ENCODE peak calls at places on chromosomes 7 and 10, in eight cellular contexts. One of them, this sample, is unnamed.

GRCh38 chr7:41716691-41717090 is 13.8 kb upstream of the INHBA start:
- DNase-seq in astrocyte of the spinal cord: no peak
- DNase-seq in NAMALWA: no peak
- DNase-seq in stimulated activated CD4-positive, alpha-beta T cell treated with anti-CD3 and anti-CD28 coated beads, Interleukin-15, amount 100 ng/mL, for 1 hour: no peak
- DNase-seq in SK-MEL-5: no peak
- DNase-seq in GM23338: no peak
- DNase-seq in RWPE1: no peak
- DNase-seq in neural crest cell: no peak
- DNase-seq in this sample: no peak

GRCh38 chr7:6367701-6368211 is 80.0 kb downstream of the DAGLB start:
- DNase-seq in astrocyte of the spinal cord: peak; percentile 31
- DNase-seq in NAMALWA: no peak
- DNase-seq in stimulated activated CD4-positive, alpha-beta T cell treated with anti-CD3 and anti-CD28 coated beads, Interleukin-15, amount 100 ng/mL, for 1 hour: no peak
- DNase-seq in SK-MEL-5: no peak
- DNase-seq in GM23338: no peak
- DNase-seq in RWPE1: no peak
- DNase-seq in neural crest cell: no peak
- DNase-seq in this sample: no peak

GRCh38 chr10:2772791-2773644 is 294.3 kb upstream of the PFKP start:
- DNase-seq in astrocyte of the spinal cord: no peak
- DNase-seq in NAMALWA: no peak
- DNase-seq in stimulated activated CD4-positive, alpha-beta T cell treated with anti-CD3 and anti-CD28 coated beads, Interleukin-15, amount 100 ng/mL, for 1 hour: no peak
- DNase-seq in SK-MEL-5: no peak
- DNase-seq in GM23338: no peak
- DNase-seq in RWPE1: no peak
- DNase-seq in neural crest cell: no peak
- DNase-seq in this sample: no peak

GRCh38 chr7:142883571-142884284 is 1.8 kb downstream of the TRPV6 start:
- DNase-seq in astrocyte of the spinal cord: no peak
- DNase-seq in NAMALWA: no peak
- DNase-seq in stimulated activated CD4-positive, alpha-beta T cell treated with anti-CD3 and anti-CD28 coated beads, Interleukin-15, amount 100 ng/mL, for 1 hour: no peak
- DNase-seq in SK-MEL-5: no peak
- DNase-seq in GM23338: no peak
- DNase-seq in RWPE1: no peak
- DNase-seq in neural crest cell: no peak
- DNase-seq in this sample: no peak

GRCh38 chr10:124124769-124125161 is 31.4 kb upstream of the CHST15 start:
- DNase-seq in astrocyte of the spinal cord: no peak
- DNase-seq in NAMALWA: no peak
- DNase-seq in stimulated activated CD4-positive, alpha-beta T cell treated with anti-CD3 and anti-CD28 coated beads, Interleukin-15, amount 100 ng/mL, for 1 hour: no peak
- DNase-seq in SK-MEL-5: no peak
- DNase-seq in GM23338: no peak
- DNase-seq in RWPE1: no peak
- DNase-seq in neural crest cell: no peak
- DNase-seq in this sample: no peak

GRCh38 chr10:614772-615582 is 74.5 kb downstream of the DIP2C start:
- DNase-seq in astrocyte of the spinal cord: no peak
- DNase-seq in NAMALWA: no peak
- DNase-seq in stimulated activated CD4-positive, alpha-beta T cell treated with anti-CD3 and anti-CD28 coated beads, Interleukin-15, amount 100 ng/mL, for 1 hour: no peak
- DNase-seq in SK-MEL-5: no peak
- DNase-seq in GM23338: no peak
- DNase-seq in RWPE1: no peak
- DNase-seq in neural crest cell: no peak
- DNase-seq in this sample: no peak

GRCh38 chr7:32890553-32891045 is 961 bp downstream of the KBTBD2 start:
- DNase-seq in astrocyte of the spinal cord: peak; percentile 70
- DNase-seq in NAMALWA: peak; percentile 93
- DNase-seq in stimulated activated CD4-positive, alpha-beta T cell treated with anti-CD3 and anti-CD28 coated beads, Interleukin-15, amount 100 ng/mL, for 1 hour: no peak
- DNase-seq in SK-MEL-5: peak; percentile 74
- DNase-seq in GM23338: peak; percentile 27
- DNase-seq in RWPE1: peak; percentile 48
- DNase-seq in neural crest cell: no peak
- DNase-seq in this sample: no peak

GRCh38 chr7:132140341-132140740 is 435.9 kb downstream of the PLXNA4 start:
- DNase-seq in astrocyte of the spinal cord: no peak
- DNase-seq in NAMALWA: no peak
- DNase-seq in stimulated activated CD4-positive, alpha-beta T cell treated with anti-CD3 and anti-CD28 coated beads, Interleukin-15, amount 100 ng/mL, for 1 hour: no peak
- DNase-seq in SK-MEL-5: no peak
- DNase-seq in GM23338: no peak
- DNase-seq in RWPE1: no peak
- DNase-seq in neural crest cell: no peak
- DNase-seq in this sample: no peak

GRCh38 chr10:3467052-3467906 is 294.7 kb upstream of the PITRM1 start:
- DNase-seq in astrocyte of the spinal cord: peak; percentile 97
- DNase-seq in NAMALWA: no peak
- DNase-seq in stimulated activated CD4-positive, alpha-beta T cell treated with anti-CD3 and anti-CD28 coated beads, Interleukin-15, amount 100 ng/mL, for 1 hour: no peak
- DNase-seq in SK-MEL-5: peak; percentile 74
- DNase-seq in GM23338: peak; percentile 64
- DNase-seq in RWPE1: peak; percentile 76
- DNase-seq in neural crest cell: no peak
- DNase-seq in this sample: no peak

GRCh38 chr10:7561216-7561893 is 105.4 kb downstream of the ITIH5 start:
- DNase-seq in astrocyte of the spinal cord: peak; percentile 43
- DNase-seq in NAMALWA: no peak
- DNase-seq in stimulated activated CD4-positive, alpha-beta T cell treated with anti-CD3 and anti-CD28 coated beads, Interleukin-15, amount 100 ng/mL, for 1 hour: no peak
- DNase-seq in SK-MEL-5: no peak
- DNase-seq in GM23338: peak; percentile 34
- DNase-seq in RWPE1: no peak
- DNase-seq in neural crest cell: no peak
- DNase-seq in this sample: no peak

GRCh38 chr7:144513332-144513731 is 109.8 kb upstream of the NOBOX start:
- DNase-seq in astrocyte of the spinal cord: no peak
- DNase-seq in NAMALWA: peak; percentile 22
- DNase-seq in stimulated activated CD4-positive, alpha-beta T cell treated with anti-CD3 and anti-CD28 coated beads, Interleukin-15, amount 100 ng/mL, for 1 hour: no peak
- DNase-seq in SK-MEL-5: peak; percentile 61
- DNase-seq in GM23338: peak; percentile 57
- DNase-seq in RWPE1: peak; percentile 3
- DNase-seq in neural crest cell: no peak
- DNase-seq in this sample: no peak

GRCh38 chr7:159005618-159006017 is 139.0 kb downstream of the VIPR2 start:
- DNase-seq in astrocyte of the spinal cord: no peak
- DNase-seq in NAMALWA: no peak
- DNase-seq in stimulated activated CD4-positive, alpha-beta T cell treated with anti-CD3 and anti-CD28 coated beads, Interleukin-15, amount 100 ng/mL, for 1 hour: no peak
- DNase-seq in SK-MEL-5: no peak
- DNase-seq in GM23338: no peak
- DNase-seq in RWPE1: no peak
- DNase-seq in neural crest cell: no peak
- DNase-seq in this sample: no peak

GRCh38 chr7:46131916-46132795 is 211.1 kb upstream of the IGFBP3 start:
- DNase-seq in astrocyte of the spinal cord: peak; percentile 13
- DNase-seq in NAMALWA: no peak
- DNase-seq in stimulated activated CD4-positive, alpha-beta T cell treated with anti-CD3 and anti-CD28 coated beads, Interleukin-15, amount 100 ng/mL, for 1 hour: no peak
- DNase-seq in SK-MEL-5: peak; percentile 52
- DNase-seq in GM23338: peak; percentile 66
- DNase-seq in RWPE1: no peak
- DNase-seq in neural crest cell: no peak
- DNase-seq in this sample: no peak

GRCh38 chr7:146002008-146002407 is 114.6 kb upstream of the CNTNAP2 start:
- DNase-seq in astrocyte of the spinal cord: no peak
- DNase-seq in NAMALWA: no peak
- DNase-seq in stimulated activated CD4-positive, alpha-beta T cell treated with anti-CD3 and anti-CD28 coated beads, Interleukin-15, amount 100 ng/mL, for 1 hour: no peak
- DNase-seq in SK-MEL-5: no peak
- DNase-seq in GM23338: no peak
- DNase-seq in RWPE1: no peak
- DNase-seq in neural crest cell: no peak
- DNase-seq in this sample: no peak

GRCh38 chr7:33369888-33370287 is 240.5 kb downstream of the BBS9 start:
- DNase-seq in astrocyte of the spinal cord: no peak
- DNase-seq in NAMALWA: no peak
- DNase-seq in stimulated activated CD4-positive, alpha-beta T cell treated with anti-CD3 and anti-CD28 coated beads, Interleukin-15, amount 100 ng/mL, for 1 hour: no peak
- DNase-seq in SK-MEL-5: no peak
- DNase-seq in GM23338: no peak
- DNase-seq in RWPE1: no peak
- DNase-seq in neural crest cell: no peak
- DNase-seq in this sample: no peak

GRCh38 chr10:102120142-102120986 is at the start of gene LDB1:
- DNase-seq in astrocyte of the spinal cord: peak; percentile 80
- DNase-seq in NAMALWA: peak; percentile 89
- DNase-seq in stimulated activated CD4-positive, alpha-beta T cell treated with anti-CD3 and anti-CD28 coated beads, Interleukin-15, amount 100 ng/mL, for 1 hour: peak; percentile 41
- DNase-seq in SK-MEL-5: peak; percentile 78
- DNase-seq in GM23338: peak; percentile 89
- DNase-seq in RWPE1: peak; percentile 81
- DNase-seq in neural crest cell: peak; percentile 77
- DNase-seq in this sample: no peak

GRCh38 chr7:33137098-33137497 is 7.7 kb downstream of the BBS9 start:
- DNase-seq in astrocyte of the spinal cord: no peak
- DNase-seq in NAMALWA: no peak
- DNase-seq in stimulated activated CD4-positive, alpha-beta T cell treated with anti-CD3 and anti-CD28 coated beads, Interleukin-15, amount 100 ng/mL, for 1 hour: no peak
- DNase-seq in SK-MEL-5: no peak
- DNase-seq in GM23338: peak; percentile 51
- DNase-seq in RWPE1: no peak
- DNase-seq in neural crest cell: no peak
- DNase-seq in this sample: no peak

GRCh38 chr10:1782841-1783240 is 45.5 kb upstream of the ADARB2 start:
- DNase-seq in astrocyte of the spinal cord: no peak
- DNase-seq in NAMALWA: no peak
- DNase-seq in stimulated activated CD4-positive, alpha-beta T cell treated with anti-CD3 and anti-CD28 coated beads, Interleukin-15, amount 100 ng/mL, for 1 hour: no peak
- DNase-seq in SK-MEL-5: no peak
- DNase-seq in GM23338: no peak
- DNase-seq in RWPE1: no peak
- DNase-seq in neural crest cell: no peak
- DNase-seq in this sample: no peak

GRCh38 chr7:101518348-101518747 is 110.7 kb downstream of the MYL10 start:
- DNase-seq in astrocyte of the spinal cord: peak; percentile 19
- DNase-seq in NAMALWA: no peak
- DNase-seq in stimulated activated CD4-positive, alpha-beta T cell treated with anti-CD3 and anti-CD28 coated beads, Interleukin-15, amount 100 ng/mL, for 1 hour: no peak
- DNase-seq in SK-MEL-5: no peak
- DNase-seq in GM23338: no peak
- DNase-seq in RWPE1: no peak
- DNase-seq in neural crest cell: no peak
- DNase-seq in this sample: no peak

GRCh38 chr7:138606251-138606650 is 94.9 kb downstream of the SVOPL start:
- DNase-seq in astrocyte of the spinal cord: no peak
- DNase-seq in NAMALWA: no peak
- DNase-seq in stimulated activated CD4-positive, alpha-beta T cell treated with anti-CD3 and anti-CD28 coated beads, Interleukin-15, amount 100 ng/mL, for 1 hour: no peak
- DNase-seq in SK-MEL-5: no peak
- DNase-seq in GM23338: no peak
- DNase-seq in RWPE1: no peak
- DNase-seq in neural crest cell: no peak
- DNase-seq in this sample: no peak

GRCh38 chr10:58435297-58435696 is 50.1 kb downstream of the TFAM start:
- DNase-seq in astrocyte of the spinal cord: peak; percentile 99
- DNase-seq in NAMALWA: no peak
- DNase-seq in stimulated activated CD4-positive, alpha-beta T cell treated with anti-CD3 and anti-CD28 coated beads, Interleukin-15, amount 100 ng/mL, for 1 hour: no peak
- DNase-seq in SK-MEL-5: peak; percentile 92
- DNase-seq in GM23338: peak; percentile 17
- DNase-seq in RWPE1: peak; percentile 64
- DNase-seq in neural crest cell: no peak
- DNase-seq in this sample: no peak

GRCh38 chr10:112362833-112363232 is 11.1 kb upstream of the ACSL5 start:
- DNase-seq in astrocyte of the spinal cord: no peak
- DNase-seq in NAMALWA: no peak
- DNase-seq in stimulated activated CD4-positive, alpha-beta T cell treated with anti-CD3 and anti-CD28 coated beads, Interleukin-15, amount 100 ng/mL, for 1 hour: no peak
- DNase-seq in SK-MEL-5: no peak
- DNase-seq in GM23338: no peak
- DNase-seq in RWPE1: no peak
- DNase-seq in neural crest cell: no peak
- DNase-seq in this sample: no peak

GRCh38 chr10:25130911-25131310 is 43.9 kb upstream of the GPR158 start:
- DNase-seq in astrocyte of the spinal cord: peak; percentile 69
- DNase-seq in NAMALWA: no peak
- DNase-seq in stimulated activated CD4-positive, alpha-beta T cell treated with anti-CD3 and anti-CD28 coated beads, Interleukin-15, amount 100 ng/mL, for 1 hour: no peak
- DNase-seq in SK-MEL-5: no peak
- DNase-seq in GM23338: no peak
- DNase-seq in RWPE1: peak; percentile 4
- DNase-seq in neural crest cell: no peak
- DNase-seq in this sample: no peak

GRCh38 chr7:157389951-157390730 is 53.3 kb downstream of the DNAJB6 start:
- DNase-seq in astrocyte of the spinal cord: peak; percentile 68
- DNase-seq in NAMALWA: no peak
- DNase-seq in stimulated activated CD4-positive, alpha-beta T cell treated with anti-CD3 and anti-CD28 coated beads, Interleukin-15, amount 100 ng/mL, for 1 hour: no peak
- DNase-seq in SK-MEL-5: peak; percentile 62
- DNase-seq in GM23338: no peak
- DNase-seq in RWPE1: no peak
- DNase-seq in neural crest cell: no peak
- DNase-seq in this sample: no peak

GRCh38 chr7:141355057-141355456 is 196.2 kb upstream of the AGK start:
- DNase-seq in astrocyte of the spinal cord: peak; percentile 72
- DNase-seq in NAMALWA: no peak
- DNase-seq in stimulated activated CD4-positive, alpha-beta T cell treated with anti-CD3 and anti-CD28 coated beads, Interleukin-15, amount 100 ng/mL, for 1 hour: no peak
- DNase-seq in SK-MEL-5: no peak
- DNase-seq in GM23338: no peak
- DNase-seq in RWPE1: peak; percentile 25
- DNase-seq in neural crest cell: no peak
- DNase-seq in this sample: no peak

GRCh38 chr7:41451826-41452225 is 251.1 kb downstream of the INHBA start:
- DNase-seq in astrocyte of the spinal cord: no peak
- DNase-seq in NAMALWA: no peak
- DNase-seq in stimulated activated CD4-positive, alpha-beta T cell treated with anti-CD3 and anti-CD28 coated beads, Interleukin-15, amount 100 ng/mL, for 1 hour: no peak
- DNase-seq in SK-MEL-5: no peak
- DNase-seq in GM23338: no peak
- DNase-seq in RWPE1: peak; percentile 60
- DNase-seq in neural crest cell: no peak
- DNase-seq in this sample: no peak

GRCh38 chr7:157496426-157497275 is 159.8 kb downstream of the DNAJB6 start:
- DNase-seq in astrocyte of the spinal cord: no peak
- DNase-seq in NAMALWA: no peak
- DNase-seq in stimulated activated CD4-positive, alpha-beta T cell treated with anti-CD3 and anti-CD28 coated beads, Interleukin-15, amount 100 ng/mL, for 1 hour: no peak
- DNase-seq in SK-MEL-5: no peak
- DNase-seq in GM23338: no peak
- DNase-seq in RWPE1: no peak
- DNase-seq in neural crest cell: no peak
- DNase-seq in this sample: no peak

GRCh38 chr7:101365956-101366355 is 3.3 kb downstream of the COL26A1 start:
- DNase-seq in astrocyte of the spinal cord: no peak
- DNase-seq in NAMALWA: no peak
- DNase-seq in stimulated activated CD4-positive, alpha-beta T cell treated with anti-CD3 and anti-CD28 coated beads, Interleukin-15, amount 100 ng/mL, for 1 hour: no peak
- DNase-seq in SK-MEL-5: no peak
- DNase-seq in GM23338: no peak
- DNase-seq in RWPE1: no peak
- DNase-seq in neural crest cell: no peak
- DNase-seq in this sample: no peak

GRCh38 chr7:72187179-72187578 is 225.0 kb downstream of the CALN1 start:
- DNase-seq in astrocyte of the spinal cord: no peak
- DNase-seq in NAMALWA: no peak
- DNase-seq in stimulated activated CD4-positive, alpha-beta T cell treated with anti-CD3 and anti-CD28 coated beads, Interleukin-15, amount 100 ng/mL, for 1 hour: no peak
- DNase-seq in SK-MEL-5: no peak
- DNase-seq in GM23338: peak; percentile 78
- DNase-seq in RWPE1: no peak
- DNase-seq in neural crest cell: no peak
- DNase-seq in this sample: peak; percentile 45